ENCODE peak calls at places on chromosomes 11 and 22, in six cellular contexts. E is A549, L is heart left ventricle, T is lower leg skin, Z is prostate gland, K is right lobe of liver. B is an unnamed sample.

GRCh38 chr11:95284057-95285052 is 53.4 kb upstream of the SESN3 start:
- DNase-seq in E (no peak), L (no peak), K (no peak), T (no peak), Z (no peak), B (no peak)

GRCh38 chr22:45731798-45732495 is 60.3 kb downstream of the ATXN10 start:
- DNase-seq in T (no peak), Z (no peak), K (no peak), E (peak), L (no peak), B (no peak)

GRCh38 chr11:27349919-27350318 is 13.1 kb downstream of the CCDC34 start:
- DNase-seq in T (no peak), E (no peak), L (no peak), K (no peak), Z (no peak), B (no peak)

GRCh38 chr11:47271328-47271727 is 1.4 kb downstream of the MADD start:
- DNase-seq in K (no peak), L (no peak), E (no peak), T (no peak), Z (no peak), B (peak)

GRCh38 chr22:48099671-48100070 is 1337.2 kb downstream of the TBC1D22A start:
- DNase-seq in E (no peak), Z (no peak), L (no peak), T (peak), K (no peak), B (no peak)

GRCh38 chr11:118338637-118339061 is 3.9 kb downstream of the CD3D start:
- DNase-seq in K (no peak), Z (no peak), T (no peak), L (peak), E (no peak), B (peak)

GRCh38 chr11:62399172-62399867 is 19.5 kb upstream of the SCGB1A1 start:
- DNase-seq in T (no peak), Z (no peak), K (no peak), E (no peak), L (peak), B (no peak)

GRCh38 chr11:71489311-71490043 is 36.5 kb downstream of the NADSYN1 start:
- DNase-seq in L (no peak), E (peak), T (peak), Z (no peak), K (peak), B (no peak)

GRCh38 chr11:106446961-106447360 is 369.5 kb downstream of the AASDHPPT start:
- DNase-seq in E (no peak), Z (no peak), K (no peak), L (no peak), T (no peak), B (no peak)

GRCh38 chr11:20118209-20118608 is 42.1 kb downstream of the DBX1 start:
- DNase-seq in L (no peak), Z (no peak), E (no peak), K (no peak), T (no peak), B (no peak)

GRCh38 chr22:26586556-26587325 is 3.2 kb downstream of the TPST2 start:
- DNase-seq in E (no peak), T (no peak), Z (no peak), L (no peak), K (no peak), B (peak)

GRCh38 chr11:104663190-104664140 is 234.8 kb downstream of the CASP12 start:
- DNase-seq in K (no peak), L (no peak), T (no peak), Z (peak), E (peak), B (no peak)

GRCh38 chr22:37044634-37045625 is 6.6 kb upstream of the KCTD17 start:
- DNase-seq in Z (no peak), L (no peak), T (no peak), K (no peak), E (no peak), B (no peak)

GRCh38 chr22:44210721-44211120 is 30.0 kb downstream of the PARVG start:
- DNase-seq in T (peak), K (no peak), Z (no peak), E (no peak), L (no peak), B (no peak)

GRCh38 chr11:19853901-19854300 is 141.3 kb downstream of the NAV2 start:
- DNase-seq in E (no peak), T (no peak), K (no peak), Z (no peak), L (no peak), B (no peak)

GRCh38 chr22:45317551-45318167 is 7.9 kb downstream of the FAM118A start:
- DNase-seq in K (no peak), L (peak), E (peak), T (peak), Z (peak), B (peak)

GRCh38 chr11:13009921-13010736 is 1.0 kb downstream of the RASSF10 start:
- DNase-seq in T (peak), L (no peak), E (peak), K (peak), Z (no peak), B (no peak)

GRCh38 chr22:23270212-23270733 is 90.0 kb downstream of the BCR start:
- DNase-seq in Z (no peak), K (no peak), T (no peak), L (no peak), E (no peak), B (no peak)

GRCh38 chr22:31945971-31946680 is 1.8 kb downstream of the YWHAH start:
- DNase-seq in E (no peak), T (no peak), L (no peak), Z (no peak), K (no peak), B (peak)

GRCh38 chr11:78727816-78728215 is 153.2 kb upstream of the NARS2 start:
- DNase-seq in Z (no peak), T (no peak), L (no peak), E (no peak), K (no peak), B (no peak)

GRCh38 chr11:3202759-3203158 is 15.9 kb downstream of the MRGPRG start:
- DNase-seq in E (no peak), T (no peak), K (no peak), Z (no peak), L (no peak), B (no peak)

GRCh38 chr11:56783448-56784041 is 35.0 kb upstream of the OR9G4 start:
- DNase-seq in L (no peak), K (no peak), Z (peak), T (no peak), E (peak), B (peak)

GRCh38 chr11:119638851-119639250 is 90.1 kb downstream of the NECTIN1 start:
- DNase-seq in T (no peak), E (no peak), L (no peak), Z (no peak), K (no peak), B (no peak)

GRCh38 chr22:27381552-27381951 is 420.0 kb downstream of the MN1 start:
- DNase-seq in E (no peak), T (no peak), K (no peak), Z (no peak), L (no peak), B (no peak)

GRCh38 chr11:107427569-107428180 is 29.9 kb downstream of the CWF19L2 start:
- DNase-seq in K (no peak), T (no peak), Z (no peak), E (no peak), L (no peak), B (peak)

GRCh38 chr11:69398529-69399492 is 82.7 kb upstream of the LINC01488 start:
- DNase-seq in Z (no peak), E (no peak), L (peak), T (no peak), K (no peak), B (no peak)

GRCh38 chr11:128481135-128481534 is 106.2 kb downstream of the ETS1 start:
- DNase-seq in Z (no peak), L (no peak), T (no peak), K (no peak), E (no peak), B (no peak)

GRCh38 chr11:32328392-32328791 is 106.9 kb downstream of the WT1 start:
- DNase-seq in T (no peak), L (no peak), K (no peak), E (no peak), Z (no peak), B (no peak)

GRCh38 chr11:120316880-120317688 is 8.0 kb upstream of the TLCD5 start:
- DNase-seq in E (no peak), Z (peak), T (peak), K (no peak), L (peak), B (no peak)

GRCh38 chr11:74100231-74100630 is 70.6 kb downstream of the C2CD3 start:
- DNase-seq in Z (no peak), T (no peak), E (no peak), L (no peak), K (no peak), B (no peak)

GRCh38 chr11:83724704-83725114 is 438.5 kb upstream of the CCDC90B start:
- DNase-seq in Z (peak), T (no peak), E (peak), K (peak), L (no peak), B (no peak)

GRCh38 chr11:12859872-12860657 is 149.1 kb upstream of the RASSF10 start:
- DNase-seq in Z (no peak), K (no peak), T (no peak), L (no peak), E (no peak), B (no peak)

GRCh38 chr11:61193596-61193995 is 9.7 kb upstream of the PGA3 start:
- DNase-seq in K (no peak), E (no peak), L (no peak), Z (no peak), T (no peak), B (no peak)

GRCh38 chr11:123560001-123560400 is 94.4 kb downstream of the SCN3B start:
- DNase-seq in E (no peak), L (peak), Z (no peak), K (no peak), T (no peak), B (no peak)

GRCh38 chr11:11620966-11621880 is 582 bp downstream of the GALNT18 start:
- DNase-seq in L (peak), E (peak), T (no peak), K (peak), Z (peak), B (peak)

GRCh38 chr11:110455718-110456117 is 26.0 kb downstream of the FDX1 start:
- DNase-seq in Z (no peak), L (no peak), E (no peak), T (no peak), K (no peak), B (no peak)

GRCh38 chr11:134032501-134033091 is 36.3 kb upstream of the JAM3 start:
- DNase-seq in Z (no peak), E (no peak), L (peak), T (no peak), K (no peak), B (no peak)

GRCh38 chr22:40541300-40541699 is 95.2 kb downstream of the MRTFA start:
- DNase-seq in E (no peak), K (no peak), Z (no peak), L (no peak), T (no peak), B (no peak)

GRCh38 chr22:42581762-42582716 is 28.3 kb downstream of the SERHL2 start:
- DNase-seq in Z (peak), K (peak), L (peak), T (peak), E (peak), B (peak)
- TF ChIP-seq POLR2A in Z (peak), K (peak), L (peak), T (no peak), E (peak), B (peak)

GRCh38 chr11:81203876-81204275 is 1529.8 kb downstream of the FAM181B start:
- DNase-seq in T (no peak), Z (no peak), L (no peak), K (no peak), E (no peak), B (no peak)

GRCh38 chr11:81211050-81211449 is 1522.6 kb downstream of the FAM181B start:
- DNase-seq in T (no peak), K (no peak), Z (no peak), L (no peak), E (no peak), B (no peak)

GRCh38 chr11:81207421-81208054 is 1526.1 kb downstream of the FAM181B start:
- DNase-seq in K (no peak), E (no peak), T (no peak), Z (no peak), L (no peak), B (no peak)
- TF ChIP-seq POLR2A in K (no peak), E (no peak), T (no peak), Z (no peak), L (no peak), B (no peak)

GRCh38 chr11:114160884-114161283 is 101.4 kb downstream of the ZBTB16 start:
- DNase-seq in E (no peak), L (no peak), Z (no peak), K (no peak), T (no peak), B (no peak)

GRCh38 chr11:114161486-114162250 is 102.2 kb downstream of the ZBTB16 start:
- DNase-seq in T (no peak), L (no peak), Z (no peak), E (no peak), K (no peak), B (no peak)

GRCh38 chr11:114159320-114159719 is 99.8 kb downstream of the ZBTB16 start:
- DNase-seq in Z (no peak), L (no peak), E (no peak), T (no peak), K (no peak), B (peak)

GRCh38 chr11:114158886-114159285 is 99.4 kb downstream of the ZBTB16 start:
- DNase-seq in Z (no peak), K (no peak), E (no peak), T (no peak), L (no peak), B (peak)

DNA sequence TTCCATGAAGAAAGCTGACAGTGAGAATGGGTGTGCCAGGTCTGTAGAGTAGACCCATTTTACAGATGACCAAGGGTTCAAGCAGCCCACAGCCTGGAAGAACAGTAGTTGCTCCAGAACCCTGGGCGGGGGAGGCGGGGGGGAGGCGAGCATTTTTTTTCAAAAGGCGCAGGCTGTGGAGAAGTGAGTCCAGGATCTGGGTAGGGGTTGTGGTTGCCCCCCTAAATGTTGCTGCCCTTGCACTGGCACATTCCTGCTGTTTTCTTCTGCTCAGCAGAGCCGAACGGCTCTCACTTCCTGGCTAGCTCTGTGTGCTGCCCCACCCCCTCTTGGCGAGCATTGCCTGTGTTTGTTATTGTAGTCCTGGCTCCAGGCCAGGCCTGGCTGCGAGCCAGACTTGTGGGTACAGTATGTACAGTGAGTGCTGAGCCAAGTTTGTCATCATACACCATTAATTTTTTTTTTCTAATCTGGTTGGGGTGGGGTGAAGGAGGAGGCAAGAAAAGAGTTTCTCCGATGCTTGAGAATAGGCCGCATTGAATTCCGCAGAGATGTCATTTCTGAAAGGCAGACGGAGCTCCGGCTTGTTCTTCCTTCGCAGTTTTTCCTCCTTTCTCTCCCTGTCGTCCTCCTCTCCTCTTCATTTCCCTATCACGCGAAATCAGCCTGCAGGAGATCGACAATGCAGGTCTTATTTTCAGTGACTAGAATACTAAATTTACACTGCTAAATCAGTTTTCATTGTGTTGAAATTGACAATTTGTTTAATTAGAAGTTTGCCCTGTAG is 100.5 kb downstream of the ZBTB16 start:
- DNase-seq in E (peak), L (peak), Z (peak), T (peak), K (peak), B (peak)
- TF ChIP-seq POLR2A in E (no peak), L (peak), Z (peak), T (no peak), K (peak), B (peak)

GRCh38 chr11:126113515-126113957 is 50.9 kb upstream of the CDON start:
- DNase-seq in Z (peak), L (peak), T (peak), K (peak), E (peak), B (peak)
- TF ChIP-seq POLR2A in Z (peak), L (no peak), T (no peak), K (peak), E (no peak), B (no peak)

GRCh38 chr22:49949914-49950292 is 10.7 kb upstream of the PIM3 start:
- DNase-seq in Z (no peak), K (no peak), L (no peak), T (no peak), E (no peak), B (no peak)

GRCh38 chr22:49950396-49950994 is 10.1 kb upstream of the PIM3 start:
- DNase-seq in K (no peak), Z (no peak), E (no peak), L (no peak), T (no peak), B (no peak)

GRCh38 chr22:49951678-49951985 is 8.9 kb upstream of the PIM3 start:
- DNase-seq in T (no peak), L (no peak), E (no peak), Z (no peak), K (no peak), B (no peak)

GRCh38 chr22:49951986-49952896 is 8.3 kb upstream of the PIM3 start:
- DNase-seq in L (no peak), Z (no peak), T (no peak), E (peak), K (no peak), B (no peak)

GRCh38 chr22:49951001-49951677 is 9.4 kb upstream of the PIM3 start:
- DNase-seq in T (no peak), E (no peak), Z (peak), L (no peak), K (no peak), B (no peak)
- TF ChIP-seq POLR2A in T (no peak), E (no peak), Z (peak), L (no peak), K (no peak), B (no peak)

GRCh38 chr11:7599209-7599608 is 74.1 kb downstream of the CYB5R2 start:
- DNase-seq in E (no peak), L (no peak), T (no peak), K (no peak), Z (no peak), B (no peak)
- TF ChIP-seq POLR2A in E (no peak), L (no peak), T (no peak), K (no peak), Z (no peak), B (no peak)

DNA sequence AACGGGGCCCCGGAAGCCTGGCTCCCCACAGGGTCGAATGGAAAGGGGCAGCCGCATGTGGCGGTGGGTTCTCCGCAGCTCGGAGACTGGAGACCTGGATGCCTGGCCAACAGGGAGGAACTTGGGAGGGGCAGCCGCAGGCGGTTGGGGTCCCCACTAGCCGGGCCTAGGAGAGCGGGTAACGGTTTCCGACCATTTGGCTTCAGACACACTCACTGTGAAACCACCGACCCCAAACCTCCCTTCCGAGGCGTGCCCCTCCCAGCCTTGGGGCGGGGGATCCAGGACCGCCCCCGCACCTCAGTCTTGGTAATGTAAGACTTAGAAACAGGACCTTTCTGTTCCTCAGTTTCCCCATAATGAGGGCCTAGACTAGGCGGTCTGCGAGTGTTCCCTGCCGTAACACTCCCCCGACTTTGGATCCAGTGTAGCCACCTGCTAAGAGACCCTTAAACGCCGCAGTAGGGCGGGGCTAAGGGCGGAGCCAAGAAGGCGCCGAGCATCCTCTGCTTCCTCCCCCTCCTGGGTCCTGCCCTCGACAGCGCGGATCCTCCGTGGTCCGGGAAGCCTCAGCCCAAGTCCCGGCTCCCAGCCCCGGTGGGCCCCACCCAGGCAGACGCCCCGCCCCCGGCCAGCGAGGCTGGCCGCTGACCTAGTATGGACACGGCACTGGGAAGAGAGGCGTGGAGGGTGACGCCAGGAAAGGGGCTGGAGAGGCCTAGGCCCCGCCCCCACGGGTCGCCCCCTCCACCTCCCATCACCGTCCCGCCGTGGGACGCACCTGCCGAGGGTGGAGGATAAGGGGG is 1.8 kb upstream of the RASGRP2 start:
- DNase-seq in Z (peak), E (peak), T (peak), L (peak), K (peak), B (no peak)
- TF ChIP-seq POLR2A in Z (no peak), E (no peak), T (no peak), L (peak), K (peak), B (no peak)

DNA sequence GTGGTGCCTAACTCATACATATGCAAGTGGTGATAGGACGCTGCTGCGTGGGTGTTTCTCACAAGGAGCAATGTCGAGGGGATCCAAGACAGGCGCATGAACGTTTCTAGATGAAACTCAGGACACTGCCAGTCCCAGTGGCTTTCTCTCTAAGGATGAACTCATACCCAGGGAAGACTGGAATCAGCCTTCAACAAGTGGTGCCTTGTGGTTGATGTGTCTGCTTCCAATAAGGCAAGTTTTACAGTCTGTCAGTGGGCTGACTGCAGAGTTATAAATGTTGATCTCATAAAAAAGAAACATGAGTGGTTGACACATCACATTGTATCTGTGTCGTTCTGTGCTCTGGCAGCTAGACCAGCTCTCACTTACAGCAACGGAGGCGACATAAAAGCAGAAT is 96.7 kb downstream of the SNX19 start:
- DNase-seq in K (no peak), L (no peak), E (no peak), T (no peak), Z (no peak), B (no peak)
- TF ChIP-seq POLR2A in K (no peak), L (no peak), E (no peak), T (no peak), Z (no peak), B (no peak)

GRCh38 chr11:68226421-68226820 is 13.3 kb upstream of the KMT5B start:
- DNase-seq in E (no peak), Z (no peak), K (no peak), L (no peak), T (peak), B (no peak)

GRCh38 chr11:68231598-68231997 is 18.5 kb upstream of the KMT5B start:
- DNase-seq in K (no peak), Z (no peak), T (peak), L (no peak), E (no peak), B (no peak)

GRCh38 chr11:68224606-68225005 is 11.5 kb upstream of the KMT5B start:
- DNase-seq in T (peak), K (no peak), Z (no peak), E (no peak), L (no peak), B (no peak)

GRCh38 chr11:68229601-68230000 is 16.5 kb upstream of the KMT5B start:
- DNase-seq in L (no peak), T (no peak), K (no peak), E (no peak), Z (no peak), B (no peak)
- TF ChIP-seq POLR2A in L (no peak), T (no peak), K (no peak), E (no peak), Z (no peak), B (no peak)